ENCODE peak calls at places on chromosomes 5 and 9, in four cellular contexts. J is neural crest cell, O is stomach, Y is transverse colon. W is an unnamed sample.

GRCh38 chr5:172860520-172861443 is 26.7 kb downstream of the ERGIC1 start:
- DNase-seq in J (no peak), Y (peak), O (peak), W (peak)

GRCh38 chr5:30959238-30959637 is 234.2 kb upstream of the CDH6 start:
- DNase-seq in Y (no peak), J (no peak), O (no peak), W (no peak)

GRCh38 chr5:93510626-93511420 is 70.2 kb downstream of the NR2F1-AS1 start:
- DNase-seq in J (no peak), O (no peak), Y (no peak), W (no peak)

GRCh38 chr5:1118231-1118698 is 6.4 kb upstream of the SLC12A7 start:
- DNase-seq in Y (no peak), O (no peak), J (no peak), W (peak)

GRCh38 chr9:89886281-89886700 is 281.5 kb downstream of the GADD45G start:
- DNase-seq in O (peak), J (no peak), Y (no peak), W (no peak)

GRCh38 chr5:132389453-132390286 is 20.2 kb downstream of the SLC22A5 start:
- DNase-seq in J (no peak), O (peak), Y (peak), W (peak)

GRCh38 chr5:126351138-126351537 is 72.1 kb upstream of the GRAMD2B start:
- DNase-seq in Y (no peak), J (no peak), O (no peak), W (no peak)

GRCh38 chr5:96254980-96255681 is 177.9 kb downstream of the PCSK1 start:
- DNase-seq in J (no peak), O (peak), Y (no peak), W (no peak)

GRCh38 chr5:5881294-5881693 is 458.8 kb downstream of the ICE1 start:
- DNase-seq in Y (no peak), O (no peak), J (no peak), W (no peak)

DNA sequence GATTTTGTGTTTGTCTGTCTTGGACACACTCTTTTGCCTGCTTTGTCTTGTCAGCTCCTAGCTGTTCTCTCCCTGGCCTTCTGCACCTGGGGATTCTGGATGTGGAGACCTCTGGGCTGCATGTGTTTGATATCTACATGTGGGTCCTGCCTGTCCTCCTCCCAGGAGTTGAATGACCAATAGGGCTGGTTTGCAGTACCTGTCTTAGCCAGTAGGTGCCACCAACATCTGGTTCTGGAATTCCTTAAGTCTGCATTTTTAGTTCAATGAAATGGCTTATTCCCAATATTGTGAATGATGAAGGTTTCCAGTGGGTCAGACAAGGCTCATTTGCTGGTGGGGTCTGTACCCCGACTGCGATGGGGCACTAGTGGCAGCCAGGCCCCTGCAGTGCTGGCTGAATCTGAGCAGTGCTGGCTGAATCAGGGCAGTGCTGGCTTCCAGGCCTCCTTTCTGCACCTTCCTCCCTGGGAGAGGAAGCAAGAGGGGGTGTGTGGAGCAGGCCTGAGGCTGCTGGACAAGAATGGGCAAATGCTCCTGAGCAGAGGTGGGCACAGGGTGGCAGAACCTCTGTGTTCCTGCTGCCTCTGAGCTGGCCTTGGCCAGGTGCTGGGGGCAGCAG is 73.3 kb downstream of the RXRA start:
- DNase-seq in Y (no peak), O (no peak), J (peak), W (no peak)
- TF ChIP-seq CTCF in Y (peak), O (no peak), J (peak), W (peak)

GRCh38 chr5:107352576-107352975 is 318.2 kb downstream of the EFNA5 start:
- DNase-seq in O (no peak), Y (no peak), J (no peak), W (no peak)
- TF ChIP-seq CTCF in O (no peak), Y (no peak), J (no peak), W (no peak)

DNA sequence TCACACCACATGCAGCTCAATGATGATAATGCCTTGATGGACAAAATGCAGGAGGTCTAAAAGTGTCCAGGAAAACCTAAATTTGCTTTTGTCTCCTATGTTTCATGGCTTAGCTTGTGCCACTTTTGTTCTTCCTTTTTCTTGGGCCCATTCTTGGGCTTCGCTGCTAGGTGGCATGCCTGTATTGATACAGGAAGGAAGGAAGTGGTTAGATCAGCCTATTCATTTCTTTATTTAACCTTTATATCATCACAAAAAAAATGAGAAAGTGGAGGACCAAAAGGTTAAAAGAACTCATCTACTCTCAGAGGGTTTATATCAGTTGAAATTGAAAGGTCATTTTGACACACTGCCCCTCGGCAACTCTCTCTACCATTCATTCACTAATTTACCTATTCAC is 260.2 kb downstream of the ARHGAP26 start:
- DNase-seq in Y (no peak), O (no peak), J (no peak), W (no peak)
- TF ChIP-seq CTCF in Y (no peak), O (no peak), J (no peak), W (no peak)

GRCh38 chr5:95238560-95239325 is 46.2 kb downstream of the MCTP1 start:
- DNase-seq in Y (no peak), J (no peak), O (no peak), W (no peak)
- TF ChIP-seq CTCF in Y (no peak), J (peak), O (no peak), W (no peak)

GRCh38 chr5:141127305-141127704 is 5.7 kb downstream of the PCDHB4 start:
- DNase-seq in J (no peak), Y (no peak), O (no peak), W (no peak)
- TF ChIP-seq CTCF in J (no peak), Y (no peak), O (no peak), W (no peak)